ENCODE peak calls at places on chromosomes 12 and 14, in four cellular contexts. N is H1, B is HepG2, U is GM12878. Z is an unnamed sample.

GRCh38 chr12:84038241-84038640 is 874.4 kb downstream of the SLC6A15 start:
- DNase-seq in N (no peak), B (no peak), U (no peak), Z (no peak)

GRCh38 chr14:104599446-104599845 is 5.1 kb downstream of the TMEM179 start:
- DNase-seq in N (no peak), B (no peak), U (no peak), Z (no peak)

GRCh38 chr12:1666685-1667162 is 24.1 kb upstream of the ADIPOR2 start:
- DNase-seq in N (no peak), B (peak; percentile 81), U (no peak), Z (no peak)

GRCh38 chr12:76402259-76402658 is 54.0 kb upstream of the BBS10 start:
- DNase-seq in N (no peak), B (peak; percentile 27), U (no peak), Z (peak; percentile 79)

GRCh38 chr12:55700255-55701018 is 7.3 kb downstream of the ITGA7 start:
- DNase-seq in N (no peak), B (no peak), U (no peak), Z (no peak)

GRCh38 chr12:1853716-1854115 is 33.4 kb downstream of the LRTM2 start:
- DNase-seq in N (no peak), B (no peak), U (no peak), Z (no peak)

GRCh38 chr14:93957751-93958566 is 18.4 kb downstream of the ASB2 start:
- DNase-seq in N (no peak), B (no peak), U (no peak), Z (no peak)

GRCh38 chr14:63273717-63274673 is 44.7 kb downstream of the GPHB5 start:
- DNase-seq in N (no peak), B (no peak), U (no peak), Z (no peak)

GRCh38 chr12:112112423-112113132 is 4.0 kb upstream of the NAA25 start:
- DNase-seq in N (no peak), B (no peak), U (no peak), Z (no peak)

GRCh38 chr12:71558445-71558844 is 105.2 kb downstream of the ZFC3H1 start:
- DNase-seq in N (no peak), B (no peak), U (no peak), Z (no peak)

GRCh38 chr14:65164068-65164824 is 61.9 kb upstream of the MAX start:
- DNase-seq in N (no peak), B (peak; percentile 43), U (no peak), Z (peak; percentile 64)

GRCh38 chr14:54902143-54902520 is 494 bp downstream of the GCH1 start:
- DNase-seq in N (peak; percentile 80), B (peak; percentile 62), U (no peak), Z (peak; percentile 41)

GRCh38 chr12:94674835-94675234 is 24.5 kb upstream of the TMCC3 start:
- DNase-seq in N (no peak), B (no peak), U (no peak), Z (no peak)

GRCh38 chr12:108021129-108021528 is 108.0 kb upstream of the WSCD2 start:
- DNase-seq in N (no peak), B (no peak), U (no peak), Z (no peak)

GRCh38 chr12:2586159-2587035 is 208.4 kb upstream of the FKBP4 start:
- DNase-seq in N (no peak), B (no peak), U (no peak), Z (no peak)

GRCh38 chr14:77603654-77604270 is 12.7 kb downstream of the SPTLC2 start:
- DNase-seq in N (no peak), B (peak; percentile 24), U (no peak), Z (peak; percentile 26)

GRCh38 chr12:5165296-5165970 is 121.8 kb downstream of the KCNA5 start:
- DNase-seq in N (no peak), B (no peak), U (no peak), Z (no peak)

GRCh38 chr12:28961948-28962384 is 187.1 kb upstream of the FAR2 start:
- DNase-seq in N (no peak), B (no peak), U (no peak), Z (no peak)

GRCh38 chr14:88866305-88866704 is 41.9 kb downstream of the TTC8 start:
- DNase-seq in N (no peak), B (no peak), U (no peak), Z (no peak)

GRCh38 chr14:64541261-64541970 is 875 bp downstream of the HSPA2 start:
- DNase-seq in N (peak; percentile 60), B (no peak), U (no peak), Z (no peak)

GRCh38 chr12:123983822-123984485 is 10.9 kb downstream of the ZNF664 start:
- DNase-seq in N (no peak), B (peak; percentile 74), U (no peak), Z (peak; percentile 76)

GRCh38 chr14:35999264-35999663 is 173.1 kb downstream of the BRMS1L start:
- DNase-seq in N (no peak), B (no peak), U (no peak), Z (no peak)

GRCh38 chr12:94173660-94174265 is 25.4 kb downstream of the PLXNC1 start:
- DNase-seq in N (no peak), B (no peak), U (no peak), Z (no peak)

GRCh38 chr12:37547611-37548010 is 769.0 kb upstream of the ALG10B start:
- DNase-seq in N (no peak), B (no peak), U (no peak), Z (peak; percentile 46)

GRCh38 chr12:73413974-73414373 is 1123.7 kb upstream of the ATXN7L3B start:
- DNase-seq in N (no peak), B (no peak), U (no peak), Z (no peak)

GRCh38 chr12:111596985-111597730 is 2.0 kb downstream of the ATXN2 start:
- DNase-seq in N (peak; percentile 63), B (peak; percentile 70), U (no peak), Z (no peak)

GRCh38 chr14:99672506-99673327 is 11.4 kb upstream of the CYP46A1 start:
- DNase-seq in N (no peak), B (no peak), U (no peak), Z (peak; percentile 19)

GRCh38 chr14:95021588-95021987 is 135.7 kb downstream of the DICER1 start:
- DNase-seq in N (peak; percentile 44), B (no peak), U (no peak), Z (no peak)

GRCh38 chr12:109098671-109099070 is 1.3 kb downstream of the UNG start:
- DNase-seq in N (no peak), B (no peak), U (no peak), Z (no peak)

GRCh38 chr12:132454949-132455418 is 35.0 kb upstream of the FBRSL1 start:
- DNase-seq in N (no peak), B (no peak), U (no peak), Z (no peak)

GRCh38 chr14:101083564-101084435 is 180.3 kb upstream of the RTL1 start:
- DNase-seq in N (peak; percentile 80), B (peak; percentile 20), U (no peak), Z (peak; percentile 41)

GRCh38 chr14:56145965-56146364 is 27.8 kb downstream of the PELI2 start:
- DNase-seq in N (no peak), B (no peak), U (no peak), Z (no peak)

GRCh38 chr14:22070119-22070982 is 396.7 kb upstream of the OR4E1 start:
- DNase-seq in N (peak; percentile 60), B (no peak), U (no peak), Z (no peak)

GRCh38 chr12:55972045-55972843 is 1.6 kb upstream of the RAB5B start:
- DNase-seq in N (no peak), B (peak; percentile 60), U (no peak), Z (no peak)

DNA sequence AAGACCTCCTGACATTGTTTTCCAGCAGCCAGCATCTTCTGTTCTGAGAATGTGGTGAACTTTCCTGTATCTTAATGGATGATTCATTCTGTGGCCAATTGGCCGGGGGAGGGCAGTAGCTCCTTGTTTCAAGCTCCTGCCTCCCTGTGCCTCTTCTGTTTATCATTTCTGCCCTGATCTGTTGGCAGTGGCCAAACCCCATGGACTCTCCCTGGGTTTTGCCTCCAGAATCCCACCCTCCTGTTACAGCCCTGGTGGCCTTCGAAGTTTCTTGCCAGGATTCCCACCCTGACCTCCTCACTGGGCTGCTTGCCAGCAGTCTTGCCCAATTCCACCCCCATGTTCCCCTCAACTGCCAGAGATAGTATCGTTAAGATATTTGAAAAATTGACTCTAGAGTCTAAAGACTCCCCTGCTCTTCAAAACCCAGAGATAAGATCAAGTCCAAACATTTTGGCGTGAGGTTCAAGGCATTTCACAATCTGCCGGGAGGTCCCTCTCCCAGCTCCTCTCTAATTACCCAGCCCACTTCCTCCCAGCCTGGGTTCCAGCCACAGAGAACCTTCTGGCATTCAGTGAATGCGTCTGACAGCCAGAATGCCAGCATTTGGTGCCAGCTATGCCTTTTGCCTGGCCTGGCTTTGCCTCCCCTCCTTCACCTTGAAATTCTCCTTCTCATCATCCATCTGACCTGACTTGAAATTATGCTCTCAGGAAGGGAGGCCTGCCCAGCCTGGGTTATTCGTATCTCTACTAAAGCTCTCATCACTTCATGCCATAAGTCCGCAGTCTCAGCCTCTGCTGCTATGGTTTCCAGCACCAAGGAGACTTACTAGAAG is 37.7 kb upstream of the TXNRD1 start:
- DNase-seq in N (peak; percentile 38), B (peak; percentile 8), U (no peak), Z (peak; percentile 62)
- TF ChIP-seq BRCA1 in N (no peak), B (no peak), U (no peak), Z (no peak)

GRCh38 chr14:51368721-51369163 is 128.7 kb downstream of the TMX1 start:
- DNase-seq in N (no peak), B (no peak), U (no peak), Z (no peak)
- TF ChIP-seq BRCA1 in N (no peak), B (no peak), U (no peak), Z (no peak)

GRCh38 chr14:92334050-92334449 is 11.1 kb downstream of the SLC24A4 start:
- DNase-seq in N (no peak), B (no peak), U (no peak), Z (no peak)
- TF ChIP-seq BRCA1 in N (no peak), B (no peak), U (no peak), Z (no peak)

GRCh38 chr14:96246535-96246839 is 9.5 kb upstream of the BDKRB1 start:
- DNase-seq in N (no peak), B (no peak), U (no peak), Z (no peak)
- TF ChIP-seq BRCA1 in N (no peak), B (no peak), U (no peak), Z (no peak)

GRCh38 chr12:31867292-31867691 is 91.9 kb upstream of the RESF1 start:
- DNase-seq in N (no peak), B (no peak), U (no peak), Z (no peak)
- TF ChIP-seq BRCA1 in N (no peak), B (no peak), U (no peak), Z (no peak)

DNA sequence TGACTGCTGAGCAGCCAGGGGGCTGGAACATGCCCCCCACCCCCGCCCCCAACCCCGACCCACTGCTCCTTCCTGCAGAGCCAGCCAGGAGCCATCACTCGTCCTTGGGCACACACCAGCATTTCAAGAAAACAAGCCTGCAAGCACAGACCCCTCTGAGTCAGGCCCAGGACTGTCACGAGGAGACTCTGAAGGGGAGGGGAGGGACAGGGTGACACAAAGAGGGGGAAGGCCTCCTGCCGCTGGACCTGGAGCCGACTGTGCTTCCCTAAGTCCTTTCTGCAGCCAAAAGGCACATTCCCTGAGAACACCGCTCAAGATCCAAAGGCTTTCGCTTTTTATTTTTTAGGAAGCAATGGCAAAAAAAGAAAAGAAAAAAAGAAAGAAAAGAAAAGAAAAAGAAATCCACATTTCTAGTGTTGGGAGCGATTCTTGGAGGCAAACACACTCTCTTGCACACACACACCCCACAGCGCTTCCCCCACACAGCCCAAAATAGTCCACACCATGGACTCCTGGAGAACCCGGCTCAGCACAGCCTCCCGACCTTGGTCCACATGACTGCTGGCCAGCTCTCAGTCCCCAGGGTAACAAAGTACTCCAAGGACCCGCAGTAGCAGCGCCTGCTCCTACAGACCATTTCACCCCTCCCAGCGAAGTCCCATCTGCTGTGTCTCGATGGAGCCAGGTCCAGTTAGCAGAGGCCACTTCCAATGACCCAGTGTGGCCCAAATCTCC is 101.7 kb downstream of the DPF3 start:
- DNase-seq in N (no peak), B (no peak), U (no peak), Z (no peak)
- TF ChIP-seq BRCA1 in N (no peak), B (no peak), U (no peak), Z (no peak)

GRCh38 chr14:68167717-68168087 is 348.1 kb downstream of the RAD51B start:
- DNase-seq in N (no peak), B (no peak), U (no peak), Z (no peak)
- TF ChIP-seq BRCA1 in N (no peak), B (no peak), U (no peak), Z (no peak)

Z was measured in K562.